ENCODE peak calls at places on chromosomes 4 and X, in nine cellular contexts. N is left ventricle myocardium inferior; H is A549; Z is GM06990; B is cardiac fibroblast; Y is CD4-positive, alpha-beta T cell; G is hepatocyte; A is epithelial cell of esophagus; E is lower leg skin. S is an unnamed sample.

GRCh38 chr4:160956875-160957274 is 1206.9 kb downstream of the FSTL5 start:
- DNase-seq in Z (no peak), Y (no peak), H (no peak), E (no peak), G (no peak), N (no peak), B (no peak), A (no peak), S (peak; percentile 56)

GRCh38 chrX:100654256-100654655 is 10.3 kb downstream of the SRPX2 start:
- DNase-seq in Y (no peak), H (peak; percentile 47), N (no peak), E (no peak), Z (no peak), A (peak; percentile 30), B (peak; percentile 51), G (peak; percentile 23), S (peak; percentile 22)

GRCh38 chr4:174316546-174316945 is 32.8 kb downstream of the CEP44 start:
- DNase-seq in E (no peak), G (no peak), B (no peak), H (no peak), N (no peak), Y (no peak), A (peak; percentile 44), Z (no peak), S (no peak)

GRCh38 chr4:17414392-17414791 is 97.5 kb downstream of the QDPR start:
- DNase-seq in B (no peak), G (no peak), N (no peak), Y (no peak), H (no peak), A (no peak), Z (no peak), E (no peak), S (no peak)

GRCh38 chrX:150983526-150984163 is 510 bp downstream of the HMGB3 start:
- DNase-seq in A (no peak), N (no peak), Z (no peak), G (peak; percentile 25), B (no peak), H (no peak), Y (no peak), E (no peak), S (peak; percentile 10)

GRCh38 chr4:94690851-94691254 is 66.9 kb upstream of the BMPR1B start:
- DNase-seq in E (no peak), B (peak; percentile 42), N (no peak), Z (no peak), Y (no peak), A (peak; percentile 32), H (peak; percentile 87), G (no peak), S (no peak)

GRCh38 chr4:42843694-42844093 is 48.8 kb upstream of the GRXCR1 start:
- DNase-seq in H (no peak), Z (no peak), Y (no peak), B (no peak), N (no peak), E (no peak), A (no peak), G (no peak), S (no peak)

GRCh38 chrX:24145340-24146186 is 4.0 kb upstream of the ZFX start:
- DNase-seq in N (no peak), G (no peak), Z (no peak), H (peak; percentile 76), B (peak; percentile 69), E (no peak), A (peak; percentile 50), Y (no peak), S (no peak)

GRCh38 chrX:102746134-102746584 is 25.6 kb downstream of the GPRASP3 start:
- DNase-seq in N (peak; percentile 26), B (peak; percentile 10), G (peak; percentile 50), Z (no peak), Y (no peak), E (peak; percentile 85), A (peak; percentile 10), H (no peak), S (no peak)

GRCh38 chr4:147965056-147965455 is 233.2 kb downstream of the ARHGAP10 start:
- DNase-seq in A (peak; percentile 65), B (no peak), Z (no peak), Y (no peak), H (no peak), E (no peak), N (no peak), G (no peak), S (no peak)

GRCh38 chrX:22060451-22060940 is 28.4 kb downstream of the PHEX start:
- DNase-seq in B (peak; percentile 30), N (no peak), Z (peak; percentile 46), E (no peak), Y (no peak), G (no peak), A (peak; percentile 80), H (peak; percentile 16), S (no peak)

GRCh38 chr4:98656443-98656842 is 2.0 kb downstream of the TSPAN5 start:
- DNase-seq in H (no peak), Z (no peak), A (no peak), E (no peak), Y (no peak), N (no peak), B (no peak), G (no peak), S (no peak)

GRCh38 chrX:18422325-18422724 is 3.1 kb upstream of the CDKL5 start:
- DNase-seq in A (peak; percentile 83), Y (no peak), Z (no peak), H (peak; percentile 92), N (no peak), B (peak; percentile 90), G (no peak), E (no peak), S (no peak)

GRCh38 chrX:108165349-108166111 is 74.0 kb downstream of the ATG4A start:
- DNase-seq in G (peak; percentile 52), N (no peak), Z (no peak), H (peak; percentile 54), E (peak; percentile 53), A (peak; percentile 24), B (peak; percentile 63), Y (no peak), S (no peak)

GRCh38 chr4:125780159-125780558 is 465.4 kb downstream of the FAT4 start:
- DNase-seq in B (peak; percentile 52), G (no peak), H (no peak), Z (no peak), Y (no peak), N (no peak), A (peak; percentile 17), E (no peak), S (no peak)

GRCh38 chrX:105314468-105314867 is 94.0 kb upstream of the TEX13A start:
- DNase-seq in G (no peak), A (peak; percentile 79), E (no peak), Z (no peak), Y (no peak), B (peak; percentile 81), H (peak; percentile 0), N (no peak), S (no peak)

GRCh38 chr4:41257257-41257900 is 651 bp downstream of the UCHL1 start:
- DNase-seq in E (peak; percentile 87), A (peak; percentile 38), Z (peak; percentile 80), N (peak; percentile 22), Y (no peak), H (peak; percentile 79), B (peak; percentile 49), G (peak; percentile 73), S (peak; percentile 91)

GRCh38 chr4:139189417-139189749 is 12.4 kb upstream of the ELF2 start:
- DNase-seq in Z (no peak), G (no peak), Y (no peak), H (no peak), A (no peak), B (no peak), N (no peak), E (peak; percentile 54), S (no peak)

GRCh38 chr4:139188648-139189416 is 11.8 kb upstream of the ELF2 start:
- DNase-seq in B (no peak), Z (no peak), Y (no peak), E (peak; percentile 31), H (no peak), N (no peak), A (no peak), G (no peak), S (no peak)

GRCh38 chr4:139184129-139184528 is 7.1 kb upstream of the ELF2 start:
- DNase-seq in Z (no peak), H (peak; percentile 43), E (no peak), B (peak; percentile 71), Y (no peak), N (no peak), A (peak; percentile 62), G (peak; percentile 16), S (peak; percentile 68)
- TF ChIP-seq CTCF in Z (peak; percentile 2), H (peak; percentile 39), E (no peak), B (peak; percentile 3), Y (no peak), N (peak; percentile 29), A (peak; percentile 34), G (peak; percentile 37), S (peak; percentile 46)

GRCh38 chrX:15146515-15146914 is 123.4 kb downstream of the ASB9 start:
- DNase-seq in E (no peak), B (peak; percentile 16), Y (peak; percentile 0), G (peak; percentile 8), A (peak; percentile 3), H (peak; percentile 2), N (no peak), Z (peak; percentile 22), S (no peak)
- TF ChIP-seq CTCF in E (no peak), B (peak; percentile 41), Y (peak; percentile 27), G (peak; percentile 38), A (peak; percentile 35), H (peak; percentile 36), N (peak; percentile 40), Z (peak; percentile 70), S (peak; percentile 33)

GRCh38 chrX:17164936-17165335 is 210.1 kb upstream of the NHS start:
- DNase-seq in N (no peak), G (no peak), H (no peak), E (no peak), Y (no peak), A (no peak), Z (no peak), B (peak; percentile 1), S (no peak)

GRCh38 chrX:17164079-17164478 is 210.9 kb upstream of the NHS start:
- DNase-seq in Z (no peak), G (no peak), A (no peak), Y (no peak), E (no peak), B (no peak), N (no peak), H (no peak), S (no peak)

GRCh38 chrX:17161991-17162390 is 213.0 kb upstream of the NHS start:
- DNase-seq in E (no peak), Y (no peak), G (no peak), H (no peak), B (no peak), N (no peak), A (no peak), Z (no peak), S (no peak)

GRCh38 chrX:17160971-17161370 is 214.0 kb upstream of the NHS start:
- DNase-seq in E (no peak), A (peak; percentile 5), H (peak; percentile 19), Y (no peak), G (no peak), N (no peak), Z (no peak), B (no peak), S (no peak)
- TF ChIP-seq CTCF in E (no peak), A (peak; percentile 17), H (peak; percentile 41), Y (no peak), G (no peak), N (no peak), Z (no peak), B (no peak), S (peak; percentile 9)

DNA sequence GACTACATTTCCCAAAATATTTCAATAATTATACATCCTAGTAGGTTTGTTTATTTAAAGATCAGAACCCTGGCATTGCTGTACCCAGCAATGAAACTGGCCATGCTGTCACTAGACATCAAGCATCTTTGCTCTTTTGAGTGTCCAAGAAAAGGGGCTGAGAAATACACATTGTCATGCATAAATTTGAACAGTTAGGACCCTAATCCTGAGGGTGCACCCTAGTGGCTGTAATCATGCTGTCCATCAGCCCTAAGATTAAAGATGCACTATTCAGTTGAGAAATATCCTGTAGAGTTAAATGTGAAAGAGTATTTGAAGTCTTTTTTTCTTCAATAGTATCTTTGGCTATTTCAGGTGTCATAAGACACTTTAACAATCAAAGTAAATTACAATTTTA is 108.8 kb downstream of the NFKB1 start:
- DNase-seq in Y (no peak), Z (no peak), B (peak; percentile 24), N (no peak), H (no peak), A (no peak), E (no peak), G (no peak), S (no peak)
- TF ChIP-seq CTCF in Y (no peak), Z (peak; percentile 43), B (peak; percentile 41), N (peak; percentile 21), H (peak; percentile 44), A (peak; percentile 13), E (no peak), G (peak; percentile 19), S (peak; percentile 40)

S was measured in MM.1S.